ENCODE peak calls at places on chromosomes 13 and 19, in five cellular contexts. S, Q, R, X and E are unnamed samples.

GRCh38 chr13:83221813-83222241 is 660.4 kb downstream of the SLITRK1 start:
- DNase-seq in Q (no peak), R (no peak), S (no peak), X (peak; percentile 92), E (peak; percentile 83)

GRCh38 chr19:51370230-51370629 is 1.4 kb upstream of the CLDND2 start:
- DNase-seq in Q (no peak), R (no peak), S (no peak), X (no peak), E (no peak)

GRCh38 chr13:80469841-80470378 is 129.0 kb upstream of the SPRY2 start:
- DNase-seq in R (peak; percentile 38), Q (no peak), S (peak; percentile 42), X (peak; percentile 73), E (peak; percentile 95)

GRCh38 chr13:98345103-98345899 is 168.2 kb upstream of the RNF113B start:
- DNase-seq in X (no peak), Q (no peak), S (no peak), R (peak; percentile 35), E (peak; percentile 20)

GRCh38 chr13:43835701-43836100 is 43.8 kb downstream of the CCDC122 start:
- DNase-seq in S (no peak), R (no peak), X (peak; percentile 36), Q (no peak), E (peak; percentile 81)

GRCh38 chr19:13156968-13157882 is 7.0 kb downstream of the IER2 start:
- DNase-seq in S (no peak), R (no peak), Q (no peak), X (no peak), E (no peak)

GRCh38 chr13:76703621-76704020 is 182.6 kb downstream of the KCTD12 start:
- DNase-seq in S (no peak), R (no peak), X (no peak), Q (no peak), E (no peak)

GRCh38 chr13:31433756-31434155 is 234.0 kb downstream of the B3GLCT start:
- DNase-seq in R (no peak), Q (no peak), S (no peak), X (no peak), E (no peak)

GRCh38 chr19:31066385-31066784 is 282.9 kb downstream of the TSHZ3 start:
- DNase-seq in R (no peak), X (peak; percentile 76), S (no peak), Q (no peak), E (no peak)

GRCh38 chr19:49414256-49414655 is 9.0 kb downstream of the PTH2 start:
- DNase-seq in X (no peak), R (no peak), S (no peak), Q (no peak), E (no peak)

GRCh38 chr13:27355894-27356293 is 68.5 kb upstream of the GTF3A start:
- DNase-seq in X (no peak), R (no peak), Q (no peak), S (no peak), E (no peak)

GRCh38 chr13:27352698-27353097 is 71.7 kb upstream of the GTF3A start:
- DNase-seq in R (no peak), Q (no peak), S (no peak), X (no peak), E (no peak)

GRCh38 chr13:27353653-27354052 is 70.8 kb upstream of the GTF3A start:
- DNase-seq in Q (no peak), S (no peak), R (no peak), X (no peak), E (no peak)

GRCh38 chr13:27354379-27354778 is 70.0 kb upstream of the GTF3A start:
- DNase-seq in S (no peak), X (no peak), Q (no peak), R (no peak), E (peak; percentile 43)

DNA sequence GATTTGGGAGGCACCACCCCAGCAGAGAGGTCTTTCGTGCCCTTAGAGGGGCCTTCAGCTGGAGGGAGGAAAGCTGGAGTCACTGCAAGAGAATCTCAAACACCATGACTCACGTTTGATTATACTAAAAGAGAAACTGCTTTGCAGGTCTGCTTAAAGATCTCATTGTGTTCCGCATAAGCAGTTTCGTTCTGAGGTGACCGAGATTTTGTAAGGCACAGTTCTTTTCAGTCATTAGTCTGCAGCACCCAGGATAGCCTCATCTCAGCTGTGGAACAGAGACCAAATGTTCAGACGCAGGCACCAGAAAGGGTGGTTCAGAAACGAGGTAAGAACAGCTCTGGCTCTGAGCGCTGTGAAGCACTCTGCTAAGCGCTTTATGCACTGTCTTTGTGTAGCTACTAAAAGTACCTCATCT is 71.2 kb upstream of the GTF3A start:
- DNase-seq in S (no peak), Q (no peak), X (no peak), R (no peak), E (peak; percentile 37)
- H3K27ac ChIP-seq in S (no peak overlapping the region), Q (no peak overlapping the region), X (no peak overlapping the region), R (no peak overlapping the region), E (no peak overlapping the region)

GRCh38 chr19:56978023-56978565 is 137.6 kb upstream of the PEG3 start:
- DNase-seq in X (no peak), S (no peak), Q (no peak), R (no peak), E (no peak)

GRCh38 chr19:56976995-56977906 is 136.7 kb upstream of the PEG3 start:
- DNase-seq in R (no peak), S (no peak), X (no peak), Q (no peak), E (no peak)

GRCh38 chr19:56983804-56984203 is 136.0 kb upstream of the USP29 start:
- DNase-seq in S (no peak), X (no peak), R (no peak), Q (no peak), E (no peak)

GRCh38 chr19:56983148-56983547 is 136.6 kb upstream of the USP29 start:
- DNase-seq in S (no peak), R (no peak), Q (no peak), X (no peak), E (no peak)

DNA sequence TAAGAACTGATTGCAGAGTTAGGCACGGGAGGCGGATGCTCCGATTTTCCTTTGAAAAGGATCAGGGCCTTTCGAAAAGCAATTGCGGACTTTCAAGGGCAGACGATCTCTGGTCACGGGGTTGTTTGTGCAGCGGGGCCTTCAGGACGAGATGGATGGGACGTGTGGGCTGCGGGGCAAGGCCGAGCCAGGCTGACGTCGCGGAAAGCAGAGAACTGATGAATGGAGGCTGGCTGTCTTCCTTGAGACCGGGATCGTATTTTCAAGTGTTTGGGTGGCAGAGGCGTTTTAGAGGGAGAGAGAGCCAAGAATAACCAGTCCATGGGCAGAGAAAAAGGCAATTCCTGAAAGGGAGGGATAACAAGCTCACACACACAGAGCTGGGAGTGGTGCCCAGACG is 138.9 kb upstream of the USP29 start:
- DNase-seq in Q (no peak), S (no peak), R (no peak), X (no peak), E (no peak)
- H3K9me3 ChIP-seq in Q (no peaks in the 10 kb centered on the region), S (no peaks in the 10 kb centered on the region), R (no peaks in the 10 kb centered on the region), X (peaks cover 29% of the 10 kb centered on the region), E (no peaks in the 10 kb centered on the region)

DNA sequence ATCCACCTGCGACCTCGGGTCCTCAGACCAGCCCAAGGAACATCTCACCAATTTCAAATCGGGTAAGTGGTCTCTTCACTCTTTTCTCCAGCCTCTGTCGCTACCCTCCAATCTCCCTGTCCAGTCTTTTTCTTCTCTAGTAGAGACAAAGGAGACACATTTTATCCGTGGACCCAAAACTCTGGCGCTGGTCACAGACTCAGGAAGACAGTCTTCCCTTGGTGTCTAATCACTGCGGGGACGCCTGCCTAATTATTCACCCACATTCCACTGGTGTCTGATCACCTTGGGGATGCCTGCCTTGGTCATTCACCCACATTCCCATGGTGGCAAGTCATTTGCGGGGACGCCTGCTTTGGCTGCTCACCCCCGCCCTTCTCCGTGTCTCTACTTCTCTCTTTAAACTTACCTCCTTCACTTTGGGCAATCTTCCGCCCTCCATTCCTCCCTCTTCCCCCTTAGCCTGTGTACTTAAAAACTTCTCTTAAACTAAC is 13.9 kb upstream of the OR10H1 start:
- DNase-seq in S (no peak), X (peak; percentile 27), Q (no peak), R (no peak), E (no peak)
- H3K27me3 ChIP-seq in S (no peaks in the 10 kb centered on the region), X (no peaks in the 10 kb centered on the region), Q (no peaks in the 10 kb centered on the region), R (no peaks in the 10 kb centered on the region), E (no peaks in the 10 kb centered on the region)

DNA sequence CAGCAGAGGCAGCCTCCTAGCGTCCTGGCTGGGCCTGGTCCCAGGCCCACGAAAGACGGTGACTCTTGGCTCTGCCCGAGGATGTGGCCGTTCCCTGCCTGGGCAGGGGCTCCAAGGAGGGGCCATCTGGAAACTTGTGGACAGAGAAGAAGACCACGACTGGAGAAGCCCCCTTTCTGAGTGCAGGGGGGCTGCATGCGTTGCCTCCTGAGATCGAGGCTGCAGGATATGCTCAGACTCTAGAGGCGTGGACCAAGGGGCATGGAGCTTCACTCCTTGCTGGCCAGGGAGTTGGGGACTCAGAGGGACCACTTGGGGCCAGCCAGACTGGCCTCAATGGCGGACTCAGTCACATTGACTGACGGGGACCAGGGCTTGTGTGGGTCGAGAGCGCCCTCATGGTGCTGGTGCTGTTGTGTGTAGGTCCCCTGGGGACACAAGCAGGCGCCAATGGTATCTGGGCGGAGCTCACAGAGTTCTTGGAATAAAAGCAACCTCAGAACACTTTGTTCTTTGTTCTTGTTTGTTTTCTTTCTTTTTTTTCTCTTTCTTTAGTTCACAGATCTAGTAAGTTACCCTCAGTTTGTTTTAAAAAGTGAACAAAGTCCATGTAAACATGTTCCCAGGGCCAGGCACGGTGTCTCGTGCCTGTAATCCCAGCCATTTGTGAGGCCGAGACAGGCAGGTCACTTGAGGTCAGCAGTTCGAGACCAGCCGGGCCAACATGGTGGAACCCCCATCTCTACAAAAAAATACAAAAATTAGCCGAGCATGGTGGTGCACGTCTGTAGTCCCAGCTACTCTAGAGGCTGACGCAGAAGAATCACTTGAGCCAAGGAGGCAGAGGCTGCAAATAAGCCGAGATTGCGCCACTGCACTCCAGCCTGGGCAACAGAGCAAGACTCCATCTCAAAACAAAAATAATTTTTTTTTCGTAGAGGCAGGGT is 10.2 kb downstream of the ANGPTL4 start:
- DNase-seq in Q (no peak), X (no peak), R (peak; percentile 95), S (no peak), E (peak; percentile 23)
- H3K27ac ChIP-seq in Q (no peak overlapping the region), X (no peak overlapping the region), R (peak overlapping the region; percentile 78), S (peak overlapping the region; percentile 45), E (no peak overlapping the region)